ENCODE peak calls at places on chromosome 6, in nine cellular contexts. P is right lobe of liver, K is bronchial epithelial cell, B is cardiac muscle cell, A is transverse colon, I is OCI-LY7, L is HFF-Myc, J is heart left ventricle, Q is GM23338. W is an unnamed sample.

GRCh38 chr6:119881416-119881815 is 531.9 kb upstream of the MAN1A1 start:
- DNase-seq in P (no peak), K (peak), B (no peak), A (no peak), I (no peak), L (no peak), J (no peak), Q (no peak), W (peak)

GRCh38 chr6:144283781-144284473 is 1.2 kb upstream of the UTRN start:
- DNase-seq in P (no peak), K (peak), B (peak), A (no peak), I (no peak), L (no peak), J (no peak), Q (peak), W (peak)

GRCh38 chr6:42012501-42013133 is 37.7 kb upstream of the TAF8 start:
- DNase-seq in P (peak), K (no peak), B (no peak), A (no peak), I (no peak), L (no peak), J (no peak), Q (no peak), W (no peak)

GRCh38 chr6:41462980-41463930 is 82.9 kb upstream of the FOXP4 start:
- DNase-seq in P (peak), K (peak), B (peak), A (peak), I (peak), L (peak), J (peak), Q (peak), W (no peak)

GRCh38 chr6:43171284-43172126 is 436 bp downstream of the SRF start:
- DNase-seq in P (no peak), K (no peak), B (no peak), A (peak), I (peak), L (no peak), J (no peak), Q (no peak), W (peak)

GRCh38 chr6:21595951-21596378 is 2.4 kb downstream of the SOX4 start:
- DNase-seq in P (no peak), K (no peak), B (no peak), A (peak), I (no peak), L (no peak), J (peak), Q (no peak), W (no peak)

GRCh38 chr6:63224179-63224578 is 12.9 kb downstream of the FKBP1C start:
- DNase-seq in P (no peak), K (no peak), B (no peak), A (no peak), I (no peak), L (no peak), J (no peak), Q (no peak), W (no peak)

GRCh38 chr6:148239777-148240462 is 102.7 kb upstream of the SASH1 start:
- DNase-seq in P (no peak), K (no peak), B (no peak), A (no peak), I (no peak), L (no peak), J (no peak), Q (no peak), W (peak)

GRCh38 chr6:19156443-19156842 is 680.7 kb upstream of the ID4 start:
- DNase-seq in P (no peak), K (no peak), B (no peak), A (no peak), I (no peak), L (no peak), J (no peak), Q (no peak), W (no peak)

GRCh38 chr6:30684386-30685156 is 1.9 kb downstream of the PPP1R18 start:
- DNase-seq in P (peak), K (no peak), B (peak), A (peak), I (peak), L (no peak), J (peak), Q (no peak), W (peak)

GRCh38 chr6:170085475-170086401 is 205.1 kb downstream of the DLL1 start:
- DNase-seq in P (peak), K (no peak), B (no peak), A (peak), I (no peak), L (no peak), J (no peak), Q (no peak), W (no peak)

GRCh38 chr6:157981395-157982296 is at the start of gene SYNJ2:
- DNase-seq in P (peak), K (peak), B (peak), A (peak), I (no peak), L (no peak), J (peak), Q (peak), W (peak)

GRCh38 chr6:44304282-44305199 is 8.6 kb downstream of the AARS2 start:
- DNase-seq in P (no peak), K (no peak), B (peak), A (no peak), I (peak), L (no peak), J (no peak), Q (peak), W (peak)

GRCh38 chr6:166595949-166596348 is 9.5 kb upstream of the RAMACL start:
- DNase-seq in P (no peak), K (no peak), B (no peak), A (no peak), I (no peak), L (no peak), J (no peak), Q (no peak), W (no peak)

GRCh38 chr6:18530201-18530600 is 143.1 kb downstream of the RNF144B start:
- DNase-seq in P (no peak), K (no peak), B (no peak), A (no peak), I (no peak), L (no peak), J (no peak), Q (no peak), W (no peak)

GRCh38 chr6:26233608-26234420 is 131.2 kb upstream of the BTN3A2 start:
- DNase-seq in P (no peak), K (peak), B (peak), A (peak), I (peak), L (no peak), J (peak), Q (peak), W (peak)

GRCh38 chr6:118354641-118355040 is 193.5 kb upstream of the PLN start:
- DNase-seq in P (no peak), K (no peak), B (no peak), A (no peak), I (peak), L (no peak), J (no peak), Q (no peak), W (no peak)

GRCh38 chr6:13278991-13279390 is 49.3 kb downstream of the TBC1D7 start:
- DNase-seq in P (no peak), K (no peak), B (no peak), A (no peak), I (no peak), L (no peak), J (no peak), Q (no peak), W (peak)

GRCh38 chr6:149230729-149231434 is 86.6 kb upstream of the TAB2 start:
- DNase-seq in P (no peak), K (no peak), B (no peak), A (no peak), I (peak), L (no peak), J (no peak), Q (no peak), W (no peak)

GRCh38 chr6:139508576-139508975 is 134.1 kb upstream of the CITED2 start:
- DNase-seq in P (no peak), K (no peak), B (no peak), A (no peak), I (no peak), L (no peak), J (no peak), Q (no peak), W (no peak)

GRCh38 chr6:107021786-107022185 is 6.2 kb upstream of the MTRES1 start:
- DNase-seq in P (no peak), K (peak), B (no peak), A (no peak), I (no peak), L (no peak), J (no peak), Q (no peak), W (no peak)

GRCh38 chr6:7243188-7243942 is 69.6 kb downstream of the SSR1 start:
- DNase-seq in P (no peak), K (peak), B (peak), A (peak), I (peak), L (peak), J (peak), Q (peak), W (peak)

GRCh38 chr6:131917318-131917717 is 33.9 kb downstream of the CCN2 start:
- DNase-seq in P (no peak), K (no peak), B (peak), A (no peak), I (peak), L (no peak), J (no peak), Q (no peak), W (no peak)

GRCh38 chr6:8195040-8195713 is 92.8 kb upstream of the EEF1E1 start:
- DNase-seq in P (no peak), K (no peak), B (no peak), A (no peak), I (no peak), L (no peak), J (no peak), Q (peak), W (no peak)

GRCh38 chr6:141077355-141078333 is 1055.1 kb upstream of the GJE1 start:
- DNase-seq in P (no peak), K (peak), B (peak), A (no peak), I (peak), L (peak), J (no peak), Q (peak), W (no peak)

GRCh38 chr6:20325641-20326421 is 75.8 kb upstream of the E2F3 start:
- DNase-seq in P (no peak), K (peak), B (no peak), A (no peak), I (no peak), L (no peak), J (no peak), Q (no peak), W (no peak)

GRCh38 chr6:49966334-49966733 is 2.4 kb upstream of the DEFB114 start:
- DNase-seq in P (no peak), K (no peak), B (no peak), A (no peak), I (no peak), L (no peak), J (no peak), Q (peak), W (no peak)

GRCh38 chr6:44657201-44657824 is 269.8 kb downstream of the CDC5L start:
- DNase-seq in P (no peak), K (no peak), B (peak), A (no peak), I (no peak), L (no peak), J (no peak), Q (peak), W (no peak)

GRCh38 chr6:118735320-118735719 is 83.9 kb upstream of the CEP85L start:
- DNase-seq in P (no peak), K (no peak), B (peak), A (no peak), I (peak), L (no peak), J (no peak), Q (peak), W (no peak)

GRCh38 chr6:69647726-69648125 is 149.1 kb downstream of the LMBRD1 start:
- DNase-seq in P (no peak), K (peak), B (no peak), A (no peak), I (no peak), L (no peak), J (no peak), Q (no peak), W (no peak)

GRCh38 chr6:137832110-137832509 is 34.9 kb upstream of the TNFAIP3 start:
- DNase-seq in P (no peak), K (peak), B (peak), A (no peak), I (no peak), L (no peak), J (no peak), Q (no peak), W (peak)

GRCh38 chr6:54515013-54515412 is 206.8 kb downstream of the TINAG start:
- DNase-seq in P (no peak), K (peak), B (peak), A (no peak), I (no peak), L (no peak), J (no peak), Q (no peak), W (no peak)

GRCh38 chr6:17714879-17715860 is 8.4 kb upstream of the NUP153 start:
- DNase-seq in P (no peak), K (peak), B (peak), A (no peak), I (no peak), L (peak), J (no peak), Q (no peak), W (peak)

GRCh38 chr6:108029226-108029921 is 45.2 kb downstream of the OSTM1 start:
- DNase-seq in P (no peak), K (no peak), B (no peak), A (no peak), I (no peak), L (no peak), J (no peak), Q (no peak), W (no peak)

GRCh38 chr6:166488081-166488685 is 98.3 kb downstream of the RAMACL start:
- DNase-seq in P (no peak), K (no peak), B (peak), A (peak), I (no peak), L (peak), J (peak), Q (no peak), W (no peak)

GRCh38 chr6:135537782-135538301 is 40.3 kb upstream of the AHI1 start:
- DNase-seq in P (no peak), K (peak), B (peak), A (no peak), I (no peak), L (no peak), J (no peak), Q (peak), W (peak)

GRCh38 chr6:166313255-166314070 is 5.3 kb upstream of the PRR18 start:
- DNase-seq in P (no peak), K (peak), B (peak), A (peak), I (peak), L (peak), J (no peak), Q (peak), W (peak)

GRCh38 chr6:168157272-168158007 is 78.4 kb upstream of the FRMD1 start:
- DNase-seq in P (no peak), K (peak), B (peak), A (no peak), I (no peak), L (no peak), J (no peak), Q (peak), W (peak)
- H3K4me3 ChIP-seq in P (no peak), K (no peak), B (no peak), A (no peak), I (no peak), L (no peak), J (no peak), Q (no peak), W (peak)

DNA sequence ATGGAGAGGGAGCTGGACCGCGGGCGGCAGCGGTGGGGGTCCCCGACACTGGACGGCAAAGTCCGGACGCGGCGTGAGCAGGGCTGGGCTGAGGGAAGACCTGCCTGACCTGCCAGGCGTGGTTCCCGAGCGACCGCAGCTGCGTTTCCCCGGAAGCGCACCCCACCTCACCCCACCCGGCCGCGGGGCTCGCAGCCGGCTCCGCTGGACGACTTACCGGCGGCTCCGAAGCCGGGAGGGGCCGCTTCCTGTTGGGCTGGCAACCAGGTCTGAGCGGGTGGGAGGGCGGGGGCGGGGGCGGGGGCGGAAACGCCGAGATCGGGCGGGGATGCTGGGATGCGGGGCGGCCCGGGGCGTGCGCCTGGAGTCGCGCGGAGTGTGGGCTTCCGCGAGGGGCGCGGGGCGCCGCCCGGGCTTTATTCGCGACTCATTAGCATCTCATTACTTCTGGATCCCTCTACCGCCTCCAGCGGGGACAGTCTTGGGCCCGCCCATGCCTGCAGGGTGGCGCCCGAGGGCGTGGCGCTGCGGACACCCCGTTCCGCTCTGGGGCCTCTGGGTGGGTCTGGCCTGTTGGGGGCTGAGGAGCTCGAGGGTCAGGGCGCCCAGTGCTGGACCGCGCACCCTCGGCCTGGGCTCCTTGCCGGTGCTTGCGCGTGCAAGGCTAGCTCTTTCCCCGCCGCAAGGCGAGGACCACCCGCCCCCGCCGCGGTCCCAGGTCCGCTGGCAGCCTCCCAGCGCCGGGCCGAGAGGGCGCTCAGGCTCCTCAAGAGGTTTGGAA is at the start of gene MICAL1:
- DNase-seq in P (no peak), K (peak), B (peak), A (peak), I (peak), L (no peak), J (peak), Q (peak), W (peak)
- TF ChIP-seq CTCF in P (no peak), K (peak), B (peak), A (peak), I (peak), L (peak), J (peak), Q (no peak), W (peak)

DNA sequence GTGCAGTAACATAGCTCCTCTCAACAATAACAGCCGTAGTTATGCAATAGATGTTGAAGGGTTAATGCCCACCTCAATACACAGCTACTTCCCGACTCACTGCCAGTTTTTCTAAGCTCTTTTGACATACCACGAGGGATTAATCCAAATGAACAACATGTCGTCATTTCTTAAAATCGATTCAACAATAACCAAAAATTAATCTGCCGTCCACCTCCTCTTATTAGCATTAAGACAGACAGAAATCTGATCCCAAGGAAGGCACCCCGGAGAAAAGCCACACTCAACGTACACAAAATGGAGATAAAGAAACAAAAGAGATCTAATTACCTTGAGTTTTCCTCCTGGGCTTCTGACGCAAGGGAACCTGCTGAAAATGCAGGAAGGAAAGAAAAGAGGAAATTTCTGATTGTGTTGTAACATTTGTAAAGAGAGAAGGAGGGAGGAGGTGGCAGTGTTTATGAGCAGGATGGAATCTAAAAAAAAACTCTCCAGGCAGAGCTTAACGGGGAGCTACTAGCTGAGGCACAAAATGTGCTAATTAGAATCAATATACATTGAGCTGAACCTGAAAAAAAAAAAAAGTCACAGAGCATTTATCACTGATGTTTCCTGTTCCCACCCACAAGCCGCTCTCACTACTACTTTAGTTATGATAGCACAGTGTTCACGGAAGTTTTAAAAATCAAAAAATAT is 109.3 kb downstream of the IPCEF1 start:
- DNase-seq in P (no peak), K (peak), B (no peak), A (no peak), I (no peak), L (no peak), J (no peak), Q (peak), W (no peak)
- H3K4me3 ChIP-seq in P (no peak), K (peak), B (no peak), A (no peak), I (no peak), L (no peak), J (no peak), Q (peak), W (no peak)

DNA sequence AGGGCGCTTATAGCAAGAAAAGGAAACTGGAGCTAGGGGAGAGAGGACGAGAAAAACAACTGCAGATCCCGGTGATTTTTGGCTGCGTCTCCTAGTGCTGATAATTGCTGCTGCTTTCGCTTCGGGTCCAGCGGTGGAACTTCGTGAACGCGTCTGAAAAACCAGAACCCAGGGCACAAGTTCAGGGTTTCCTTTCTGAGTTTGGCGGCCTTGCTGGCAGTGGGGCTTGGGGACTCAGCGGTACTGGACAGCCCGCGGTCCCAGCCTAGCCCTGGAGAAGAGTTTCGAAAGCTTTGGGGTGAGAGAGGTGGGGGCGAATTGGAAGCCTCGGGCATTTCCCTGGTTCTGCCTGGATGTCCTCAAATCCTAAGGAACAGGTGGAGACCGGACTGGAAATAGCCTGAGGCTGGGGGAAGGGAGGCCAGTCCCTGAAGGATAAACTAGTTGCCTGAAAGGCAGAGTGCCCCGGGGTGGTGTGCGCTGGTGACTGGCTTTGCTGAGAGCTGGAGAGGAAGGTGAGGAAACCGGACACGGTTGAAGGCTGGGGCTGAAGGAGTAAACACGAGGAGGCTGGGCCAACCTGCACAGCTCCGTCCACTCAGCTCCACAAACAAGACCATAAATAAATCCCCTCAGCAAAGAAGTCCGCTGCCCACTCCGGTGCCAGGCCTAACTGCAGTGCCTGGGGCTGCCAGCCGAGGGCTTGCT is 857 bp downstream of the GMPR start:
- DNase-seq in P (no peak), K (no peak), B (peak), A (peak), I (no peak), L (no peak), J (peak), Q (peak), W (peak)
- TF ChIP-seq CTCF in P (peak), K (peak), B (peak), A (peak), I (no peak), L (peak), J (peak), Q (peak), W (peak)

GRCh38 chr6:35955970-35956369 is 35.1 kb upstream of the SRPK1 start:
- DNase-seq in P (no peak), K (no peak), B (no peak), A (no peak), I (peak), L (no peak), J (no peak), Q (no peak), W (no peak)
- H3K4me3 ChIP-seq in P (no peak), K (no peak), B (no peak), A (no peak), I (no peak), L (no peak), J (no peak), Q (no peak), W (no peak)

GRCh38 chr6:115643762-115644161 is 416.9 kb downstream of the FRK start:
- DNase-seq in P (no peak), K (peak), B (peak), A (no peak), I (no peak), L (no peak), J (no peak), Q (no peak), W (peak)
- TF ChIP-seq CTCF in P (no peak), K (no peak), B (peak), A (no peak), I (no peak), L (peak), J (no peak), Q (no peak), W (peak)